ENCODE peak calls at places on chromosomes 1 and 21, in five cellular contexts. S is breast epithelium, H is K562, A is H1, F is sigmoid colon. M is an unnamed sample.

GRCh38 chr1:211895126-211895759 is 64.7 kb upstream of the LPGAT1 start:
- DNase-seq in S (no peak), H (no peak), A (no peak), F (no peak), M (no peak)

GRCh38 chr21:29642551-29643245 is 297.1 kb downstream of the GRIK1 start:
- DNase-seq in S (no peak), H (no peak), A (no peak), F (no peak), M (no peak)

GRCh38 chr1:233625510-233625981 is 11.6 kb downstream of the KCNK1 start:
- DNase-seq in S (no peak), H (peak), A (no peak), F (no peak), M (no peak)

GRCh38 chr1:179175011-179175934 is 54.2 kb downstream of the ABL2 start:
- DNase-seq in S (no peak), H (no peak), A (no peak), F (no peak), M (no peak)

GRCh38 chr1:157359309-157360020 is 192.8 kb downstream of the FCRL5 start:
- DNase-seq in S (no peak), H (no peak), A (no peak), F (no peak), M (no peak)

GRCh38 chr21:41678016-41678935 is 88.6 kb downstream of the RIPK4 start:
- DNase-seq in S (peak), H (no peak), A (no peak), F (no peak), M (no peak)

GRCh38 chr1:3501856-3502665 is 47.6 kb downstream of the ARHGEF16 start:
- DNase-seq in S (peak), H (peak), A (peak), F (peak), M (peak)

GRCh38 chr21:45450741-45451740 is 46.1 kb downstream of the COL18A1 start:
- DNase-seq in S (no peak), H (no peak), A (no peak), F (no peak), M (no peak)

GRCh38 chr1:212557739-212558664 is 50.6 kb upstream of the ATF3 start:
- DNase-seq in S (peak), H (peak), A (no peak), F (peak), M (no peak)

GRCh38 chr1:15151377-15151806 is 2.2 kb upstream of the TMEM51 start:
- DNase-seq in S (no peak), H (no peak), A (no peak), F (no peak), M (no peak)

GRCh38 chr1:23553206-23553895 is 6.0 kb downstream of the ID3 start:
- DNase-seq in S (no peak), H (no peak), A (no peak), F (no peak), M (no peak)
- TF ChIP-seq POLR2A in S (no peak), H (no peak), A (no peak), F (no peak), M (no peak)

GRCh38 chr1:221715321-221716169 is 26.3 kb downstream of the DUSP10 start:
- DNase-seq in S (no peak), H (no peak), A (peak), F (no peak), M (no peak)
- H3K4me3 ChIP-seq in S (no peak), H (no peak), A (no peak), F (no peak), M (no peak)

DNA sequence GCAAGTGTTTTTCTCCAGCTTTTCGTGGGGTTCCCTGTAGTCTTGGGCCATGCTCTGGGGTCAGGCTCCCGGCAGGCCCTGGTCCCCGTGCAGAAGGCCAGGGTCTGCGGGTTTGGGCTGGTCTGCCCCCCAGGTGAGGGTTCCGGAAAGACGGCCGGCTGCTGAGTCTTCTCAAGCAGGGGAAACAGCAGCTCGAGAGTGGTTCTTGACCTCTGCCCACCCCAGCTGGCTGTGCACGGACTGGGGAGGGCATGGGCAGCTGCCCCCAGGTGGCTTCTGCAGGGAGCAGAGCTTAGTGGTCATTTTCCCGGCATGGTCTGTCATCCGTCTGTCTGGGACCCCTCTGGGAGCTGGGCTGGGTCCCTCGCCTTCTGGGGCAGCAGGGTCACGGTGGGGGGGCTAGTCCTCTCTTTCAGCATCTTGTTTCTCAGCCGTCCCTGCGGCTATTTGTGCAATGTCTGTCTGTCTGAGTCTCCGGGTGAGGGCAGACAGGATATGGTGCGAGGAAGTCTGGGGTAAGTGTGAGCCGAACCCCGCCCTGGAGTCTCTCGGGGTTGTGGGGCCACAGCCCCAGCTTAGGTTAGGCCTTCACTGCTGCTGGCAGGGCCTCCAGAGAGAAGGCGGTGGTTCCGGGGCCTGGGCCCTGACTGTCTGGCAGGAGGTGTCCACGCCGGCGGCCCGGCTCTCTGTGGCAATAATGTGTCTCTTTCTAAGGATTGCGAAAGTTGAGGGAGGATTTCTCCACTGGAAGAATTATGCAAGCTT is 6.1 kb downstream of the SKI start:
- DNase-seq in S (peak), H (no peak), A (no peak), F (peak), M (peak)
- TF ChIP-seq POLR2AphosphoS5 in S (peak), H (no peak), A (no peak), F (peak), M (peak)

GRCh38 chr1:150515328-150516049 is at the start of gene FALEC:
- DNase-seq in S (peak), H (peak), A (peak), F (peak), M (peak)
- TF ChIP-seq POLR2A in S (no peak), H (peak), A (peak), F (no peak), M (no peak)

GRCh38 chr1:198637157-198637556 is 1.7 kb upstream of the PTPRC start:
- DNase-seq in S (no peak), H (no peak), A (no peak), F (no peak), M (no peak)

GRCh38 chr1:198637915-198638437 is 864 bp upstream of the PTPRC start:
- DNase-seq in S (no peak), H (no peak), A (no peak), F (no peak), M (no peak)

GRCh38 chr1:198635964-198636363 is 2.9 kb upstream of the PTPRC start:
- DNase-seq in S (no peak), H (no peak), A (no peak), F (no peak), M (no peak)

GRCh38 chr1:198638441-198638840 is 399 bp upstream of the PTPRC start:
- DNase-seq in S (no peak), H (no peak), A (no peak), F (no peak), M (no peak)

GRCh38 chr1:198636391-198636790 is 2.4 kb upstream of the PTPRC start:
- DNase-seq in S (no peak), H (no peak), A (no peak), F (no peak), M (no peak)
- H3K4me3 ChIP-seq in S (no peak), H (no peak), A (no peak), F (no peak), M (no peak)

M was measured in suprapubic skin.